ENCODE peak calls at places on chromosomes 5 and 9, in eight cellular contexts. X, E, W, M, O, D, L and F are unnamed samples.

GRCh38 chr5:154202379-154203260 is 12.1 kb downstream of the GALNT10 start:
- DNase-seq in O (no peak), L (no peak), W (no peak), D (no peak), E (no peak), M (no peak), X (no peak), F (no peak)

GRCh38 chr9:126108240-126108639 is 218.4 kb upstream of the MVB12B start:
- DNase-seq in W (no peak), X (no peak), O (peak), L (no peak), D (peak), M (no peak), E (no peak), F (no peak)

GRCh38 chr5:34847056-34847455 is 8.1 kb downstream of the TTC23L start:
- DNase-seq in X (no peak), D (no peak), W (no peak), L (no peak), O (no peak), M (no peak), E (no peak), F (no peak)

GRCh38 chr9:116152941-116153764 is 438 bp upstream of the PAPPA start:
- DNase-seq in W (peak), L (no peak), D (peak), O (no peak), X (peak), M (peak), E (no peak), F (no peak)

GRCh38 chr5:33933723-33934544 is 2.3 kb upstream of the RXFP3 start:
- DNase-seq in L (no peak), E (no peak), X (peak), M (no peak), D (no peak), O (no peak), W (peak), F (no peak)

GRCh38 chr9:117412841-117413240 is 2.0 kb downstream of the ASTN2 start:
- DNase-seq in D (no peak), W (no peak), M (no peak), L (no peak), X (no peak), O (peak), E (no peak), F (no peak)

GRCh38 chr5:157327771-157328170 is 61.8 kb downstream of the CYFIP2 start:
- DNase-seq in W (no peak), X (no peak), M (no peak), L (no peak), D (no peak), E (no peak), O (no peak), F (no peak)

GRCh38 chr9:124277420-124277819 is 19.7 kb downstream of the NEK6 start:
- DNase-seq in E (no peak), O (no peak), X (no peak), M (no peak), D (no peak), W (no peak), L (no peak), F (no peak)

GRCh38 chr9:131915181-131915580 is 164.5 kb downstream of the MED27 start:
- DNase-seq in X (peak), L (no peak), E (no peak), W (peak), M (no peak), D (no peak), O (no peak), F (no peak)

GRCh38 chr9:129938291-129938979 is 103.2 kb downstream of the USP20 start:
- DNase-seq in W (peak), X (peak), L (no peak), O (no peak), M (peak), E (no peak), D (no peak), F (no peak)

GRCh38 chr5:4511996-4512656 is 628.0 kb upstream of the ADAMTS16 start:
- DNase-seq in X (peak), M (no peak), E (no peak), D (peak), W (peak), L (peak), O (peak), F (no peak)

GRCh38 chr9:86955554-86955953 is 8.2 kb upstream of the GAS1 start:
- DNase-seq in E (no peak), M (no peak), W (no peak), O (no peak), D (no peak), L (no peak), X (no peak), F (no peak)

GRCh38 chr5:94524841-94525697 is 93.3 kb downstream of the KIAA0825 start:
- DNase-seq in E (no peak), M (no peak), L (no peak), W (peak), O (no peak), D (no peak), X (peak), F (no peak)

GRCh38 chr5:103849934-103850333 is 287.3 kb upstream of the NUDT12 start:
- DNase-seq in O (no peak), E (no peak), M (peak), W (peak), D (no peak), X (peak), L (no peak), F (no peak)

GRCh38 chr5:123807177-123807900 is 295.4 kb downstream of the CSNK1G3 start:
- DNase-seq in X (peak), W (no peak), O (no peak), E (no peak), M (no peak), L (no peak), D (no peak), F (no peak)

GRCh38 chr5:178145965-178146820 is 7.5 kb downstream of the NHP2 start:
- DNase-seq in X (peak), E (no peak), L (peak), W (peak), O (peak), M (no peak), D (peak), F (peak)

GRCh38 chr9:131180454-131180853 is 55.1 kb downstream of the NUP214 start:
- DNase-seq in X (peak), W (peak), D (no peak), O (no peak), L (no peak), M (peak), E (no peak), F (no peak)

GRCh38 chr5:59218424-59219045 is 635.7 kb downstream of the RAB3C start:
- DNase-seq in L (no peak), X (peak), M (no peak), E (no peak), D (no peak), O (no peak), W (peak), F (no peak)

GRCh38 chr5:91212336-91213092 is 170.6 kb downstream of the ARRDC3 start:
- DNase-seq in E (peak), D (no peak), O (no peak), L (no peak), W (peak), X (peak), M (peak), F (no peak)

GRCh38 chr5:1137567-1138444 is 25.9 kb upstream of the SLC12A7 start:
- DNase-seq in M (no peak), X (no peak), L (no peak), D (no peak), O (no peak), W (no peak), E (no peak), F (no peak)

GRCh38 chr9:34884732-34885131 is 73.4 kb upstream of the PHF24 start:
- DNase-seq in E (no peak), D (no peak), M (no peak), L (no peak), X (no peak), O (no peak), W (no peak), F (no peak)

GRCh38 chr9:76198336-76198735 is 195.9 kb downstream of the RFK start:
- DNase-seq in L (peak), M (no peak), X (peak), O (no peak), D (no peak), W (peak), E (no peak), F (no peak)

GRCh38 chr5:180618830-180619562 is 27.7 kb upstream of the SCGB3A1 start:
- DNase-seq in X (peak), D (peak), W (peak), M (no peak), E (no peak), L (no peak), O (peak), F (no peak)

GRCh38 chr9:131784882-131785281 is 45.0 kb upstream of the RAPGEF1 start:
- DNase-seq in E (no peak), W (no peak), L (no peak), O (no peak), D (no peak), X (no peak), M (no peak), F (no peak)

GRCh38 chr5:6251579-6252102 is 126.7 kb downstream of the MED10 start:
- DNase-seq in X (no peak), W (no peak), O (no peak), D (no peak), L (no peak), M (no peak), E (no peak), F (no peak)

GRCh38 chr9:99239341-99240055 is 17.4 kb downstream of the SEC61B start:
- DNase-seq in D (no peak), O (no peak), X (peak), E (no peak), L (no peak), M (no peak), W (peak), F (no peak)

DNA sequence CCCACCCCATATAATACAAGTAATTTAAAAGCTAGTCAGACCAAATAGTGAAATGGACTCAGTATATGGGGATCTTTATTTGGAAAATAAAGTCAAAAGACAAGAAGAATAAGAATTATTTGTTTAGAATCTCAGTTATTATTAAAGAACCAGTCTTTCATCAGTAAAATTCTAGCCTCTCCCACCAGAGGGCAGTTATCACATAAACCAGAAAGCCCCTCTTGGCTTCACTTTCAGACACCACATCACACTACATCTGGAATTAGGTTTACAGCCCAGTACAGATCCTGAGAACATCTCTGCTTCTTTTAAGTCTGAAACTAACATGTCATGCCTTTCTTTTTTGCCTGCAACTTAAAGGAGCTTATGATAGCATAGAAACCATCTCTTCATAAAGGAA is 12.2 kb upstream of the HSPB3 start:
- DNase-seq in W (peak), L (no peak), M (peak), E (no peak), D (no peak), X (peak), O (peak), F (no peak)
- TF ChIP-seq CTCF in W (peak), L (peak), M (peak), E (no peak), D (peak), X (peak), O (peak), F (no peak)

DNA sequence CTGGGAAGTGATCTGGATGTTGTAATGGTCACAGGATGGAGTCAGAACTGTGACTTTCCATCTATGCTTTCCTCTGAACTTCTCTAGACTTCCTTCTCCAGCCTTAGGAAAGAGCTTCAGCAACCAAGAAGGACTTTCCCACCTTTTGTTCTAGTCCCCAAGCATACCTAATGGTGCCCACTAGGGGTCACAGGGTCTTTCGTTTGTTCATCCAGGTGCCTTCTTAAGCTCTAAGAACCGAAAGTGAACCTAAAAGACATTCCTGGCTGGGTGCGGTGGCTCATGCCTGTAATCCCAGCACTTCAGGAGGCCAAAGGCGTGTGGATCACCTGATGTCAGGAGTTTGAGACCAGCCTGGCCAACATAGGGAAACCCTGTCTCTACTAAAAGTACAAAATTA is 1.8 kb upstream of the WNT8A start:
- DNase-seq in X (no peak), M (no peak), D (peak), O (no peak), E (no peak), L (no peak), W (no peak), F (no peak)
- TF ChIP-seq CTCF in X (no peak), M (no peak), D (peak), O (no peak), E (no peak), L (no peak), W (no peak), F (no peak)

DNA sequence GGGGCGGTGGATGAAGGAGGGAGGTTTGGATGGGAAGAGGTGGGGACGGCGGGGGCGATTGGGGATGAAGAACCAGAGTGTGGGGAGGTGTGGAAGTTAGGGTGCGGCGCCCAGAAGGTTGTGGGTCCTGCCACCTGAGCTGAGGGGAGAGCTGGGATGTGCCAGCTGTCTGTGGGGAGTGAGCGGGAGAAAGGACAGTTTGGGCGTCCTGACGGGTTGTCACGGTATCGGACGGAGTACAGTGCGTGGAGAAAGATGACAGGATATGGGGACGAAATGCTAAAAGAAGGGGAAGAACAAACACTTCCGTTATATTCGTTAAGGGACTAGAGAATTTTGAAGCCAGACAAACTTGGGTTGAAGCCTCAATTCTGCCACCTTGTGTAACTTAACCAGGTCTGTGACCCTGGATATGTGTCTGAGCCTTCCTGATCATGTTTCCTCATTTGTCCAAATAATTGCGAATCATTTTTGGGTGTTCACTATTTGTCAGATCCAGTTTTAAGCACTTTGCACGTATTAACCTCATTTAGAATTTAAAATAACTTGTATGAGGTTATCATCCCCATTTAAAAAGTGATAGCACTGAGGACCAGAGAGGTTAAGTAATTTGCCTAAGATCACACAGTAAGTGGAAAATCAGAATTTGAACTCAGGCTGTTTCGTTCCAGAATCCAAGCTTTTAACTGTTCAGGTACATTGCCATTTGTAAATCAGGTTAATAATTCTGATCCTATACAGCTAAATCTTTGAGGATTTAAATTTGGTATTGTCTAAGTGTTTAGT is 689 bp downstream of the CNTRL start:
- DNase-seq in W (no peak), M (no peak), X (peak), O (no peak), E (no peak), L (no peak), D (no peak), F (no peak)
- TF ChIP-seq CTCF in W (no peak), M (no peak), X (no peak), O (no peak), E (no peak), L (no peak), D (no peak), F (no peak)

DNA sequence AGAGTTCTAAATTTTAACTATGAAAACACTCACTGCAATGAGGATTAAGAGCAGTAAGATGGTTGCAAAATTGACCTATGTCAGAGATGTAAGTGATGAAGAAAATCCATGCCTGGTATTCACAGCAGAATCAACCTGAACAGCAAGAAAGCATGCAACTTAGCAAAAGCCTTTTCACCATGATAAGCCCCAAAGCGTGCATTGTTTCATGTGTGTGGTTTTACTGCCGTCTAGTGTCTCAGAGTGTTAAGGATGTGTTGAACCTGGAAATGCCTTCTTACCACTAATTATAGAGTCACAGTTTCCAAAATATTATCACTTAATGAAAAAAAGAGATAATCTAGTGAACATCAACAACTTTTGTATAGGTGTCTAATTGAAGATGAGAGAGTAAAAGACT is 415.2 kb upstream of the TRPC7 start:
- DNase-seq in W (no peak), L (no peak), O (no peak), M (no peak), E (no peak), X (no peak), D (no peak), F (no peak)
- TF ChIP-seq CTCF in W (no peak), L (no peak), O (no peak), M (no peak), E (no peak), X (no peak), D (peak), F (no peak)

DNA sequence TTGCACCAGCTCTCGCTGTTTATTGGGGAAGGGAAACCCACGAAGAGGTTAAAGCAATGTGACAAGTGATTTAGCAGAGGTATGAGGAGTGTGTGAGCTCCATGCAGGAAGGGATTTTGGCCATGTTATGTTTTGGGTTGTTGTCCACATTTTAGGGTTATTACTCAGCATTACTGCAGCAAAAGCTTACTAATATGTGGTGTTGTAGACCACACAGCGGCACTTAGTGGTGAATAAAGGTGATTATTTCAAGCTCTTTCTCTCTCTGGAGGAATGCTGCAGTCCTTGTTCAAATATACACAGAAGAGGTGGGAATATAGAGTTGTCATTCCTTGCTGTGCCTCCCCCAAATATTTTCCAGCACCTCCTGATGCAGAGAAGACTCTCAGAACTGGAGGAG is 29.7 kb upstream of the AKNA start:
- DNase-seq in E (no peak), L (no peak), X (peak), O (no peak), W (peak), D (no peak), M (peak), F (no peak)
- TF ChIP-seq CTCF in E (no peak), L (no peak), X (peak), O (no peak), W (peak), D (no peak), M (peak), F (no peak)

DNA sequence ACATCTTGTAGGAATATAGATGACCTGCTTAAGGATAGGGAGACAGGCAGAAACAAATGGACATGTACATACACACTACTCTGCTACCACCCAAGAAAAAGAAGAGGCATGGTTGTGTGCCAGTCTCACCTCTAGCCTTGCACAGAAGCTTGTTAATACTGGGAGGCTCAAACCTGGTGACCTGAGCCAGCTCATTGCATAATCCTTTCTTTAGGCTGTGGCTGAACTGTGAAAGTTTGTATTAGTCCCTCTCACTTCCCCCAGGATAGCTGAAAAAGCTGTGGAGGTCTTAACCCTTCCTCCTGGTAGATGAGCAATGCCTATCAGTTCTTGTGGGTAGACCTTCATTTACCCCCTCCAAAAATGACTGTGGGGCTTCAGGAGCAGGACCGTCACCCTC is 28.7 kb downstream of the TPD52L3 start:
- DNase-seq in X (no peak), O (no peak), W (no peak), M (no peak), E (no peak), L (no peak), D (no peak), F (no peak)
- TF ChIP-seq CTCF in X (no peak), O (no peak), W (no peak), M (no peak), E (no peak), L (no peak), D (no peak), F (no peak)